ENCODE peak calls at places on chromosomes 11 and 22, in seven cellular contexts. N is GM12878, Y is fibroblast of villous mesenchyme, H is tibial nerve, V is GM23338, F is heart right ventricle, Q is tibial artery. A is an unnamed sample.

GRCh38 chr22:33798401-33798800 is 121.9 kb downstream of the LARGE1 start:
- DNase-seq in Y (no peak), V (no peak), N (no peak), F (no peak), Q (no peak), H (no peak), A (no peak)

GRCh38 chr22:45911601-45912271 is 65.2 kb downstream of the WNT7B start:
- DNase-seq in F (peak; percentile 54), N (no peak), Y (peak; percentile 76), H (no peak), Q (no peak), V (no peak), A (peak; percentile 45)

GRCh38 chr11:47087801-47088200 is 88.9 kb downstream of the ARFGAP2 start:
- DNase-seq in N (no peak), F (no peak), H (no peak), Q (no peak), V (no peak), Y (no peak), A (no peak)

GRCh38 chr22:23896523-23897186 is 2.5 kb downstream of the MIF start:
- DNase-seq in F (no peak), Q (no peak), N (no peak), Y (no peak), V (no peak), H (no peak), A (no peak)

GRCh38 chr11:12827929-12828812 is 153.9 kb downstream of the TEAD1 start:
- DNase-seq in V (peak; percentile 76), N (no peak), Q (no peak), F (peak; percentile 31), Y (peak; percentile 87), H (peak; percentile 33), A (peak; percentile 81)

GRCh38 chr11:104663190-104664140 is 234.8 kb downstream of the CASP12 start:
- DNase-seq in Q (no peak), H (no peak), F (no peak), N (no peak), V (no peak), Y (peak; percentile 58), A (peak; percentile 40)

GRCh38 chr22:30290679-30291333 is 1.5 kb upstream of the CASTOR1 start:
- DNase-seq in Q (peak; percentile 94), N (no peak), Y (peak; percentile 51), V (peak; percentile 41), F (peak; percentile 94), H (peak; percentile 87), A (peak; percentile 73)

GRCh38 chr11:4111834-4112233 is 17.2 kb downstream of the RRM1 start:
- DNase-seq in Q (no peak), H (no peak), F (no peak), N (no peak), Y (no peak), V (no peak), A (no peak)

GRCh38 chr11:44464741-44465140 is 100.7 kb upstream of the CD82 start:
- DNase-seq in H (no peak), F (no peak), V (peak; percentile 62), Y (peak; percentile 2), Q (no peak), N (no peak), A (peak; percentile 7)

GRCh38 chr11:57426439-57426753 is 525 bp downstream of the SLC43A3 start:
- DNase-seq in Y (no peak), V (peak; percentile 50), N (no peak), Q (no peak), F (no peak), H (no peak), A (no peak)

GRCh38 chr11:35721576-35722341 is 59.2 kb downstream of the TRIM44 start:
- DNase-seq in Y (no peak), Q (no peak), V (no peak), F (no peak), N (no peak), H (no peak), A (no peak)

GRCh38 chr11:9120659-9121350 is 29.4 kb upstream of the SCUBE2 start:
- DNase-seq in Y (no peak), Q (no peak), V (peak; percentile 88), N (no peak), F (no peak), H (no peak), A (no peak)

GRCh38 chr11:77529685-77530084 is 55.8 kb upstream of the PAK1 start:
- DNase-seq in V (no peak), Y (no peak), H (no peak), F (no peak), Q (no peak), N (no peak), A (no peak)

GRCh38 chr22:49965291-49966040 is 4.9 kb downstream of the PIM3 start:
- DNase-seq in Y (no peak), Q (peak; percentile 67), V (no peak), H (peak; percentile 10), F (no peak), N (no peak), A (no peak)

DNA sequence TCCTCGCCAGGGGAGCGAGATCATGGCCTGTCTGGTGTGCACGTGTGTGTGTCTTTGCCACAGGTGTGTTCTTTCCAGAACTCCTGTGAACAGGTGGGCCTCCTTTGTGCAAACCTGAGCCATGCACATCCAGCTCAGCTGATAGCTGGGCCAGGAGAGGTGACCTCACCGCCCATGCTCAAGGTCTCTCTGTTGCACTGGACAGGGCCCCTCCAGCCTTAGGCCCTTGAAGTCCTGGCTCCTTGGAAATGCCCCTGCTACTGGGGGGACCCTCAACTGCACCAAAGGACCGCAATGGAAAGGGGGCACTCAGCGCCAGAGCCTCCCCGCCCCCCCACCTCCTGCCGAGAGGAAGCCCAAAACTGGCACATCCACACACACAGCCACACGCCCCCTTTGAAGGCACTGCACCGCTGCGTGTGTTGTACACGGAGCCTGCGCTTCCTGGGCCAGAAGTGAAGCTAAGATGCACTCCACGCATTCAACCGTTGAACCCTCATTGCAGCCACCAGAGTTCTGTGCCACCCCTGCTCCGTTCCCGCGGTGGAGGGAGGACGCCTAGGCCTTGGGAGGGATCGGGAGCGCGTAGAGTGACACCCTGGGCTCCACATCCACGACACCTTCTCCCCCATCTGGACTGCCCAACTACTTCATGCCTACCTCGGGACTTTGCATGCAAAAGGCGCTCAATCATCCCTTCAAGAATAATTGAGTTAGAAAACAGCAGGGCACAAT is 16.4 kb upstream of the IL2RB start:
- DNase-seq in H (no peak), Q (no peak), N (no peak), F (no peak), V (no peak), Y (no peak), A (no peak)
- TF ChIP-seq CTCF in H (no peak), Q (no peak), N (no peak), F (no peak), V (no peak), Y (no peak), A (no peak)

DNA sequence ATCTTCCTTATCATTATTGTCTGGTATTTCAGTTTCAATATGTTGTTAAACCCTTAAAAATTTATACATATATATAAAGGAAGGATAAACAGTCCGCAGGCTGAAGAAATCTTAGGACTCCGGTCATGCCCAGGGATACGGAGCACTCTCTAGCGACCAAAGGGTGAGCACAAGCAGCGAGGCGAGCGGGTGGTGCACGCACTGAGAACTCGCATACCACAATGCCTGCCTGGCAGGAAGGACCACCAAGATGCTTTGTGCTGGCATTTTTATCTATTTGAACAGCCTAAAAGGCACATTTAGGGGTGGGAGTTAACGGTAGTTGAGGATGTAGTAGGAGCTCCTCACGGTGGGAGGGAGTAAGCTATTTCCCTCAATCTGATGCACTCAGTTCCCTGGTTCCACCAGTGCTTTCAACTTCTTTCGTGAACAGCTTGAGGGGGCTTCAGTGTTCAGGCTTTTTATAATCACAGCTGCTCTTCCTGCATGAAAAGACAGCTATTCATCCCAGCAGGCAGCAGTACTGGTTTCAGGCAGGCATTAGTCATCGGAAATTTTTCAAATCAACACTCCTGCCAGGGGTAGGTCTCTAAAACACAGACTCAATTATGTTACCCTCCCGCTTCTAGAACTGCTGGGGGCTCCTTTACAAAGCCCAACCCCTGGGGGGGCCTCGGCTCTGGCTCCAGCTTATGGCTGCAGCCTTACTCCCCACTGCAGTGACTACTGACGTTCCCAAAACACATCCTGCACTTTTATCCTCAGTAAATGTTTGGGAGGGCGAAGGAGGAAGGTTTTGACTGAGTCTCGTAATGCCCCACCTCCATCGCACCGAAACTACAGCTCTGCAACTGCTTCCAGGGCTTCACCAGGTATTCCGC is 6.0 kb downstream of the POLDIP3 start:
- DNase-seq in H (no peak), V (no peak), N (no peak), Y (peak; percentile 62), Q (no peak), F (no peak), A (peak; percentile 75)
- H3K4me3 ChIP-seq in H (peak overlapping the region; percentile 23), V (no peak overlapping the region), N (no peak overlapping the region), Y (peak overlapping the region; percentile 21), Q (no peak overlapping the region), F (no peak overlapping the region), A (peak overlapping the region; percentile 9)

GRCh38 chr11:120314861-120315260 is 10.2 kb upstream of the TLCD5 start:
- DNase-seq in V (no peak), F (no peak), H (no peak), N (no peak), Y (no peak), Q (no peak), A (no peak)

GRCh38 chr11:120318906-120319305 is 6.2 kb upstream of the TLCD5 start:
- DNase-seq in N (no peak), H (no peak), F (no peak), Y (no peak), Q (no peak), V (no peak), A (no peak)

GRCh38 chr11:120317689-120318195 is 7.4 kb upstream of the TLCD5 start:
- DNase-seq in H (no peak), N (no peak), V (no peak), Q (no peak), Y (no peak), F (no peak), A (no peak)

DNA sequence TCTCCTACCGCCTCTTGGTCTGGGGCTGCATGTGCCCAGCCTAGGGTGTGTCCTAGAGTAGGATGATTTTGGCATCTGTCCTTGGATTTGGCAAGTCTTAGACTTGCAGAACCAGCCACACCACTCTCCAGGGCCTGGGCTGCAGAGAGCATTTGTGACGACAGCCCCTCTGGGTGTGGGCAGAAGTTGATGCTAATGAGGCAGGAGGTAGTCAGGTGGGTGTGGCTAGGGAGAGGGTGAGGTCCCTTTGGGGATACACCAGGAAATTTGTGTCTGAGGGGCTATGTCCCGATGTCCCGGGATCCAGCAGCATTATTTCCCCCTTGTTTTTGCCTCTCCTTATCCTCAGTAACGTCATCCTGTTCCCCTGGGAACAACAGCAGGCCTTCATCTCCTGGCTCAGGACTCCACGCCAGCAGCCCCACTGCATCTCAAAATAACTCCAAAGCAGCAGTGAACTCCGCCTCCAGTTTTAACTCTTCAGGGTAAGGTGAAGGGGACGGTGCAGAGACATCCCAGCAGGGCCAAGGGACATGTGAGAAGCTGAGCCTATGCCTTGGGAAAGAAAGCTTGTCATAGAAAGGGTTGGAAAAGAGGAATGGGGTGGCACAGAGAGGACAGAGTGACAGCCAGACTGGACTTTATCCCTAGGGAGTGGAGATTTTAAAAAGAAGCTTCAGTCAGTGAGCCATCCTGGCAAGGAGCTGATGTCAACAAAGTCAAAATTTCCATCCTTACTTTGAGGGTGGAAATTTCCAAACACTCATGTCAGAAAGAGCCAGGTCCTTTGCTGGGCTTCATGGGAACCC is 8.0 kb upstream of the TLCD5 start:
- DNase-seq in Q (peak; percentile 91), F (peak; percentile 85), Y (peak; percentile 44), N (no peak), V (peak; percentile 74), H (peak; percentile 23), A (peak; percentile 74)
- TF ChIP-seq CTCF in Q (no peak), F (no peak), Y (no peak), N (no peak), V (no peak), H (no peak), A (no peak)

DNA sequence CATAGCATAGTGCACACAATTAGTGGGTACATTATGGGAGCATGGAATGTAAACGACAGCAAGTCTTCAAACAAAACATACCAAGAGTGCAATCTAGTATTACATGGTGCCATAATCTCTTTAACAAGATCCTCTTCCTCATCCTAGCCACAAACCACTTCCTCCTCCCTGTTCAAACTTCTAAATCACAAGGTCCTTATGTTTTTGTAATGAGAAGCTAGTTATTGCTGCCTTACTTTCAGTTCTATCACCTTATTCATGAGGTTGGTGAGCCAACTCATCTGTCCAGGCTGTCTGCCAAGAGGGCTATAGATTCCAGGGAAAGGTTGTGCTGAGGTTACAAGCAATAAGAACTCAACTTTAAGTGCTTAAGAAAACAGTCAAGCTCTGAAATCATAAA is 195.4 kb upstream of the ARHGAP20 start:
- DNase-seq in F (no peak), Y (peak; percentile 98), V (no peak), H (no peak), Q (no peak), N (no peak), A (peak; percentile 98)
- H3K4me3 ChIP-seq in F (no peak overlapping the region), Y (no peak overlapping the region), V (no peak overlapping the region), H (no peak overlapping the region), Q (no peak overlapping the region), N (no peak overlapping the region), A (no peak overlapping the region)